ENCODE peak calls at places on chromosomes 4 and X, in six cellular contexts. One of them, this sample, is unnamed.

GRCh38 chrX:131671714-131672113 is 127.8 kb downstream of the OR13H1 start:
- DNase-seq in progenitor cell of endocrine pancreas: no peak
- DNase-seq in stimulated activated CD4-positive, alpha-beta T cell treated with anti-CD3 and anti-CD28 coated beads, TNF-alpha, amount 100 ng/mL, for 48 hours: no peak
- DNase-seq in activated T-cell treated with anti-CD3 and anti-CD28 coated beads, Interleukin-2, amount 50 U/mL, for 4 hours: no peak
- DNase-seq in EL: no peak
- DNase-seq in small intestine: no peak
- DNase-seq in this sample: no peak

GRCh38 chr4:107935246-107935645 is 3.9 kb downstream of the CYP2U1 start:
- DNase-seq in progenitor cell of endocrine pancreas: no peak
- DNase-seq in stimulated activated CD4-positive, alpha-beta T cell treated with anti-CD3 and anti-CD28 coated beads, TNF-alpha, amount 100 ng/mL, for 48 hours: no peak
- DNase-seq in activated T-cell treated with anti-CD3 and anti-CD28 coated beads, Interleukin-2, amount 50 U/mL, for 4 hours: no peak
- DNase-seq in EL: no peak
- DNase-seq in small intestine: no peak
- DNase-seq in this sample: no peak

GRCh38 chr4:140426610-140427103 is 791 bp downstream of the CLGN start:
- DNase-seq in progenitor cell of endocrine pancreas: peak; percentile 21
- DNase-seq in stimulated activated CD4-positive, alpha-beta T cell treated with anti-CD3 and anti-CD28 coated beads, TNF-alpha, amount 100 ng/mL, for 48 hours: no peak
- DNase-seq in activated T-cell treated with anti-CD3 and anti-CD28 coated beads, Interleukin-2, amount 50 U/mL, for 4 hours: no peak
- DNase-seq in EL: no peak
- DNase-seq in small intestine: no peak
- DNase-seq in this sample: no peak

GRCh38 chr4:7753931-7754465 is 185.7 kb downstream of the AFAP1 start:
- DNase-seq in progenitor cell of endocrine pancreas: no peak
- DNase-seq in stimulated activated CD4-positive, alpha-beta T cell treated with anti-CD3 and anti-CD28 coated beads, TNF-alpha, amount 100 ng/mL, for 48 hours: no peak
- DNase-seq in activated T-cell treated with anti-CD3 and anti-CD28 coated beads, Interleukin-2, amount 50 U/mL, for 4 hours: no peak
- DNase-seq in EL: no peak
- DNase-seq in small intestine: no peak
- DNase-seq in this sample: no peak

GRCh38 chr4:95539056-95539455 is 9.7 kb downstream of the UNC5C start:
- DNase-seq in progenitor cell of endocrine pancreas: no peak
- DNase-seq in stimulated activated CD4-positive, alpha-beta T cell treated with anti-CD3 and anti-CD28 coated beads, TNF-alpha, amount 100 ng/mL, for 48 hours: no peak
- DNase-seq in activated T-cell treated with anti-CD3 and anti-CD28 coated beads, Interleukin-2, amount 50 U/mL, for 4 hours: no peak
- DNase-seq in EL: no peak
- DNase-seq in small intestine: no peak
- DNase-seq in this sample: no peak

GRCh38 chr4:13349096-13349495 is 135.0 kb downstream of the RAB28 start:
- DNase-seq in progenitor cell of endocrine pancreas: no peak
- DNase-seq in stimulated activated CD4-positive, alpha-beta T cell treated with anti-CD3 and anti-CD28 coated beads, TNF-alpha, amount 100 ng/mL, for 48 hours: no peak
- DNase-seq in activated T-cell treated with anti-CD3 and anti-CD28 coated beads, Interleukin-2, amount 50 U/mL, for 4 hours: no peak
- DNase-seq in EL: peak; percentile 49
- DNase-seq in small intestine: no peak
- DNase-seq in this sample: no peak

GRCh38 chrX:107700317-107700774 is 72.0 kb downstream of the PRPS1 start:
- DNase-seq in progenitor cell of endocrine pancreas: no peak
- DNase-seq in stimulated activated CD4-positive, alpha-beta T cell treated with anti-CD3 and anti-CD28 coated beads, TNF-alpha, amount 100 ng/mL, for 48 hours: no peak
- DNase-seq in activated T-cell treated with anti-CD3 and anti-CD28 coated beads, Interleukin-2, amount 50 U/mL, for 4 hours: no peak
- DNase-seq in EL: no peak
- DNase-seq in small intestine: no peak
- DNase-seq in this sample: no peak

GRCh38 chr4:112145326-112145819 is at the start of gene FAM241A:
- DNase-seq in progenitor cell of endocrine pancreas: peak; percentile 74
- DNase-seq in stimulated activated CD4-positive, alpha-beta T cell treated with anti-CD3 and anti-CD28 coated beads, TNF-alpha, amount 100 ng/mL, for 48 hours: peak; percentile 82
- DNase-seq in activated T-cell treated with anti-CD3 and anti-CD28 coated beads, Interleukin-2, amount 50 U/mL, for 4 hours: peak; percentile 93
- DNase-seq in EL: peak; percentile 79
- DNase-seq in small intestine: peak; percentile 72
- DNase-seq in this sample: peak; percentile 37

GRCh38 chrX:38704146-38704882 is 96.9 kb upstream of the MID1IP1 start:
- DNase-seq in progenitor cell of endocrine pancreas: no peak
- DNase-seq in stimulated activated CD4-positive, alpha-beta T cell treated with anti-CD3 and anti-CD28 coated beads, TNF-alpha, amount 100 ng/mL, for 48 hours: no peak
- DNase-seq in activated T-cell treated with anti-CD3 and anti-CD28 coated beads, Interleukin-2, amount 50 U/mL, for 4 hours: no peak
- DNase-seq in EL: no peak
- DNase-seq in small intestine: no peak
- DNase-seq in this sample: no peak

GRCh38 chrX:7133036-7133412 is 14.5 kb upstream of the STS start:
- DNase-seq in progenitor cell of endocrine pancreas: no peak
- DNase-seq in stimulated activated CD4-positive, alpha-beta T cell treated with anti-CD3 and anti-CD28 coated beads, TNF-alpha, amount 100 ng/mL, for 48 hours: no peak
- DNase-seq in activated T-cell treated with anti-CD3 and anti-CD28 coated beads, Interleukin-2, amount 50 U/mL, for 4 hours: no peak
- DNase-seq in EL: peak; percentile 31
- DNase-seq in small intestine: no peak
- DNase-seq in this sample: no peak

GRCh38 chr4:31366041-31366440 is 645.9 kb downstream of the PCDH7 start:
- DNase-seq in progenitor cell of endocrine pancreas: no peak
- DNase-seq in stimulated activated CD4-positive, alpha-beta T cell treated with anti-CD3 and anti-CD28 coated beads, TNF-alpha, amount 100 ng/mL, for 48 hours: no peak
- DNase-seq in activated T-cell treated with anti-CD3 and anti-CD28 coated beads, Interleukin-2, amount 50 U/mL, for 4 hours: no peak
- DNase-seq in EL: no peak
- DNase-seq in small intestine: no peak
- DNase-seq in this sample: no peak

GRCh38 chr4:78551420-78552351 is at the start of gene ANXA3:
- DNase-seq in progenitor cell of endocrine pancreas: peak; percentile 49
- DNase-seq in stimulated activated CD4-positive, alpha-beta T cell treated with anti-CD3 and anti-CD28 coated beads, TNF-alpha, amount 100 ng/mL, for 48 hours: no peak
- DNase-seq in activated T-cell treated with anti-CD3 and anti-CD28 coated beads, Interleukin-2, amount 50 U/mL, for 4 hours: no peak
- DNase-seq in EL: no peak
- DNase-seq in small intestine: peak; percentile 73
- DNase-seq in this sample: no peak

GRCh38 chr4:3703677-3704521 is 62.3 kb upstream of the ADRA2C start:
- DNase-seq in progenitor cell of endocrine pancreas: no peak
- DNase-seq in stimulated activated CD4-positive, alpha-beta T cell treated with anti-CD3 and anti-CD28 coated beads, TNF-alpha, amount 100 ng/mL, for 48 hours: no peak
- DNase-seq in activated T-cell treated with anti-CD3 and anti-CD28 coated beads, Interleukin-2, amount 50 U/mL, for 4 hours: no peak
- DNase-seq in EL: no peak
- DNase-seq in small intestine: no peak
- DNase-seq in this sample: no peak

GRCh38 chr4:24885342-24885741 is 27.5 kb downstream of the CCDC149 start:
- DNase-seq in progenitor cell of endocrine pancreas: no peak
- DNase-seq in stimulated activated CD4-positive, alpha-beta T cell treated with anti-CD3 and anti-CD28 coated beads, TNF-alpha, amount 100 ng/mL, for 48 hours: no peak
- DNase-seq in activated T-cell treated with anti-CD3 and anti-CD28 coated beads, Interleukin-2, amount 50 U/mL, for 4 hours: no peak
- DNase-seq in EL: no peak
- DNase-seq in small intestine: no peak
- DNase-seq in this sample: no peak

GRCh38 chr4:138204507-138204906 is 37.6 kb downstream of the SLC7A11 start:
- DNase-seq in progenitor cell of endocrine pancreas: no peak
- DNase-seq in stimulated activated CD4-positive, alpha-beta T cell treated with anti-CD3 and anti-CD28 coated beads, TNF-alpha, amount 100 ng/mL, for 48 hours: no peak
- DNase-seq in activated T-cell treated with anti-CD3 and anti-CD28 coated beads, Interleukin-2, amount 50 U/mL, for 4 hours: no peak
- DNase-seq in EL: no peak
- DNase-seq in small intestine: peak; percentile 47
- DNase-seq in this sample: no peak

GRCh38 chr4:150314031-150314430 is 235.8 kb downstream of the DCLK2 start:
- DNase-seq in progenitor cell of endocrine pancreas: no peak
- DNase-seq in stimulated activated CD4-positive, alpha-beta T cell treated with anti-CD3 and anti-CD28 coated beads, TNF-alpha, amount 100 ng/mL, for 48 hours: no peak
- DNase-seq in activated T-cell treated with anti-CD3 and anti-CD28 coated beads, Interleukin-2, amount 50 U/mL, for 4 hours: no peak
- DNase-seq in EL: no peak
- DNase-seq in small intestine: no peak
- DNase-seq in this sample: no peak

GRCh38 chrX:115183980-115184379 is 5.2 kb upstream of the RBMXL3 start:
- DNase-seq in progenitor cell of endocrine pancreas: no peak
- DNase-seq in stimulated activated CD4-positive, alpha-beta T cell treated with anti-CD3 and anti-CD28 coated beads, TNF-alpha, amount 100 ng/mL, for 48 hours: no peak
- DNase-seq in activated T-cell treated with anti-CD3 and anti-CD28 coated beads, Interleukin-2, amount 50 U/mL, for 4 hours: no peak
- DNase-seq in EL: peak; percentile 31
- DNase-seq in small intestine: no peak
- DNase-seq in this sample: no peak

GRCh38 chr4:152961041-152961751 is 25.1 kb downstream of the FHDC1 start:
- DNase-seq in progenitor cell of endocrine pancreas: no peak
- DNase-seq in stimulated activated CD4-positive, alpha-beta T cell treated with anti-CD3 and anti-CD28 coated beads, TNF-alpha, amount 100 ng/mL, for 48 hours: no peak
- DNase-seq in activated T-cell treated with anti-CD3 and anti-CD28 coated beads, Interleukin-2, amount 50 U/mL, for 4 hours: no peak
- DNase-seq in EL: no peak
- DNase-seq in small intestine: no peak
- DNase-seq in this sample: no peak

GRCh38 chr4:7659429-7660175 is 224.9 kb upstream of the PSAPL1 start:
- DNase-seq in progenitor cell of endocrine pancreas: no peak
- DNase-seq in stimulated activated CD4-positive, alpha-beta T cell treated with anti-CD3 and anti-CD28 coated beads, TNF-alpha, amount 100 ng/mL, for 48 hours: no peak
- DNase-seq in activated T-cell treated with anti-CD3 and anti-CD28 coated beads, Interleukin-2, amount 50 U/mL, for 4 hours: no peak
- DNase-seq in EL: no peak
- DNase-seq in small intestine: no peak
- DNase-seq in this sample: no peak

GRCh38 chr4:8868321-8869001 is 3.2 kb downstream of the HMX1 start:
- DNase-seq in progenitor cell of endocrine pancreas: no peak
- DNase-seq in stimulated activated CD4-positive, alpha-beta T cell treated with anti-CD3 and anti-CD28 coated beads, TNF-alpha, amount 100 ng/mL, for 48 hours: no peak
- DNase-seq in activated T-cell treated with anti-CD3 and anti-CD28 coated beads, Interleukin-2, amount 50 U/mL, for 4 hours: no peak
- DNase-seq in EL: no peak
- DNase-seq in small intestine: no peak
- DNase-seq in this sample: no peak

GRCh38 chr4:48620861-48621260 is 130.8 kb downstream of the ZAR1 start:
- DNase-seq in progenitor cell of endocrine pancreas: no peak
- DNase-seq in stimulated activated CD4-positive, alpha-beta T cell treated with anti-CD3 and anti-CD28 coated beads, TNF-alpha, amount 100 ng/mL, for 48 hours: no peak
- DNase-seq in activated T-cell treated with anti-CD3 and anti-CD28 coated beads, Interleukin-2, amount 50 U/mL, for 4 hours: no peak
- DNase-seq in EL: no peak
- DNase-seq in small intestine: peak; percentile 31
- DNase-seq in this sample: no peak

This sample was measured in amniotic stem cell.